ENCODE peak calls at places on chromosomes 7 and 10, in ten cellular contexts. I is MM.1S; Y is erythroblast; B is body of pancreas; F is GM12864; Q is activated CD8-positive, alpha-beta memory T cell treated with anti-CD3 and anti-CD28 coated beads for 48 hours; K is T-helper 1 cell; W is stimulated activated CD8-positive, alpha-beta memory T cell treated with anti-CD3 and anti-CD28 coated beads, Interleukin-4, amount 100 ng/mL, for 1 hour; O is BE2C; P is KBM-7. V is an unnamed sample.
A peak's percentile ranks its signal among the peaks of the same experiment; 100 is the strongest.

GRCh38 chr7:133301444-133301843 is 48.6 kb downstream of the EXOC4 start:
- DNase-seq in I (no peak), Y (no peak), B (no peak), F (no peak), Q (no peak), K (no peak), W (no peak), O (no peak), P (no peak), V (no peak)

GRCh38 chr10:70578371-70578947 is 24.1 kb downstream of the PRF1 start:
- DNase-seq in I (peak; percentile 96), Y (no peak), B (peak; percentile 18), F (peak; percentile 87), Q (no peak), K (no peak), W (peak; percentile 30), O (no peak), P (peak; percentile 73), V (no peak)

GRCh38 chr7:69827140-69827919 is 229.1 kb downstream of the AUTS2 start:
- DNase-seq in I (no peak), Y (no peak), B (no peak), F (no peak), Q (no peak), K (no peak), W (no peak), O (no peak), P (peak; percentile 53), V (no peak)

GRCh38 chr10:4121531-4122380 is 336.7 kb upstream of the KLF6 start:
- DNase-seq in I (peak; percentile 62), Y (no peak), B (peak; percentile 51), F (no peak), Q (no peak), K (no peak), W (no peak), O (no peak), P (no peak), V (no peak)

GRCh38 chr7:156639426-156640256 is 933 bp upstream of the RNF32 start:
- DNase-seq in I (no peak), Y (peak; percentile 54), B (peak; percentile 12), F (no peak), Q (no peak), K (no peak), W (no peak), O (no peak), P (no peak), V (no peak)

GRCh38 chr7:155211173-155211572 is 86.5 kb upstream of the INSIG1 start:
- DNase-seq in I (no peak), Y (no peak), B (no peak), F (no peak), Q (no peak), K (no peak), W (no peak), O (no peak), P (no peak), V (no peak)

GRCh38 chr10:43041422-43042342 is 35.2 kb upstream of the RET start:
- DNase-seq in I (no peak), Y (no peak), B (no peak), F (no peak), Q (no peak), K (no peak), W (no peak), O (no peak), P (no peak), V (no peak)

GRCh38 chr10:80542053-80542452 is 4.4 kb downstream of the SH2D4B start:
- DNase-seq in I (no peak), Y (no peak), B (no peak), F (no peak), Q (no peak), K (no peak), W (no peak), O (no peak), P (no peak), V (no peak)

GRCh38 chr10:104353325-104354048 is at the start of gene CFAP58:
- DNase-seq in I (peak; percentile 96), Y (peak; percentile 95), B (peak; percentile 96), F (no peak), Q (peak; percentile 65), K (peak; percentile 89), W (peak; percentile 76), O (peak; percentile 92), P (peak; percentile 96), V (peak; percentile 85)

GRCh38 chr7:87628780-87629569 is 777 bp downstream of the RUNDC3B start:
- DNase-seq in I (peak; percentile 69), Y (peak; percentile 16), B (peak; percentile 30), F (no peak), Q (peak; percentile 7), K (peak; percentile 13), W (peak; percentile 1), O (peak; percentile 43), P (peak; percentile 34), V (peak; percentile 54)

GRCh38 chr10:48517482-48517881 is 87.4 kb downstream of the ARHGAP22 start:
- DNase-seq in I (no peak), Y (no peak), B (no peak), F (no peak), Q (no peak), K (no peak), W (no peak), O (no peak), P (no peak), V (no peak)

GRCh38 chr10:122786269-122786668 is 59.4 kb downstream of the CUZD1 start:
- DNase-seq in I (peak; percentile 36), Y (peak; percentile 22), B (peak; percentile 4), F (no peak), Q (no peak), K (no peak), W (no peak), O (no peak), P (peak; percentile 24), V (no peak)

GRCh38 chr10:77163670-77164348 is 473.8 kb downstream of the KCNMA1 start:
- DNase-seq in I (no peak), Y (no peak), B (peak; percentile 58), F (no peak), Q (no peak), K (no peak), W (no peak), O (peak; percentile 80), P (no peak), V (peak; percentile 68)

GRCh38 chr10:91197044-91197651 is 23.3 kb upstream of the PCGF5 start:
- DNase-seq in I (no peak), Y (no peak), B (no peak), F (no peak), Q (no peak), K (no peak), W (no peak), O (no peak), P (no peak), V (no peak)

GRCh38 chr7:140605337-140605736 is 35.3 kb downstream of the DENND2A start:
- DNase-seq in I (no peak), Y (no peak), B (no peak), F (no peak), Q (no peak), K (no peak), W (no peak), O (no peak), P (no peak), V (no peak)

GRCh38 chr7:158054081-158054480 is 533.5 kb downstream of the PTPRN2 start:
- DNase-seq in I (no peak), Y (no peak), B (no peak), F (no peak), Q (no peak), K (no peak), W (no peak), O (no peak), P (no peak), V (no peak)

GRCh38 chr7:26500749-26501352 is 209.2 kb downstream of the SNX10 start:
- DNase-seq in I (peak; percentile 51), Y (peak; percentile 12), B (no peak), F (peak; percentile 21), Q (no peak), K (no peak), W (no peak), O (no peak), P (peak; percentile 84), V (peak; percentile 45)